ENCODE peak calls at places on chromosome 7, in nine cellular contexts. O, Y, C, B, I, F, W, A and R are unnamed samples.

GRCh38 chr7:130910949-130911944 is 177.2 kb upstream of the KLF14 start:
- DNase-seq in A (no peak), W (no peak), I (no peak), C (no peak), B (peak; percentile 73), Y (no peak), O (no peak), F (no peak), R (peak; percentile 79)

GRCh38 chr7:157490465-157490912 is 153.7 kb downstream of the DNAJB6 start:
- DNase-seq in C (peak; percentile 46), F (peak; percentile 51), W (no peak), B (peak; percentile 91), Y (no peak), A (no peak), O (no peak), I (no peak), R (peak; percentile 45)

GRCh38 chr7:16851829-16852228 is 30.0 kb downstream of the AGR3 start:
- DNase-seq in C (no peak), I (no peak), O (no peak), B (no peak), A (no peak), F (no peak), Y (no peak), W (no peak), R (no peak)

GRCh38 chr7:137882261-137882668 is 35.5 kb upstream of the DGKI start:
- DNase-seq in C (no peak), I (no peak), F (peak; percentile 83), W (no peak), A (no peak), B (peak; percentile 100), Y (peak; percentile 77), O (no peak), R (peak; percentile 100)

GRCh38 chr7:158443688-158444483 is 143.7 kb downstream of the PTPRN2 start:
- DNase-seq in A (no peak), I (no peak), C (peak; percentile 84), W (no peak), F (no peak), Y (no peak), B (no peak), O (no peak), R (no peak)

GRCh38 chr7:50775826-50776225 is 6.9 kb downstream of the GRB10 start:
- DNase-seq in B (no peak), W (no peak), I (no peak), C (no peak), A (no peak), O (no peak), Y (no peak), F (no peak), R (no peak)

GRCh38 chr7:150372271-150373048 is 3.8 kb downstream of the REPIN1 start:
- DNase-seq in A (peak; percentile 69), I (no peak), B (no peak), Y (no peak), O (no peak), F (no peak), C (no peak), W (no peak), R (no peak)

GRCh38 chr7:68243128-68243527 is 1246.5 kb downstream of the TYW1 start:
- DNase-seq in C (no peak), W (no peak), O (no peak), F (no peak), A (no peak), I (no peak), Y (no peak), B (no peak), R (no peak)

GRCh38 chr7:41491752-41492405 is 211.0 kb downstream of the INHBA start:
- DNase-seq in Y (no peak), W (no peak), C (no peak), A (no peak), O (no peak), F (no peak), I (no peak), B (no peak), R (peak; percentile 49)

GRCh38 chr7:74272305-74273038 is 16.7 kb upstream of the CLIP2 start:
- DNase-seq in W (peak; percentile 30), C (peak; percentile 95), A (peak; percentile 69), I (no peak), B (peak; percentile 96), Y (peak; percentile 89), O (peak; percentile 76), F (peak; percentile 99), R (peak; percentile 97)

GRCh38 chr7:149621776-149622175 is 124.2 kb upstream of the ZNF746 start:
- DNase-seq in C (no peak), W (no peak), O (no peak), F (peak; percentile 47), I (no peak), A (no peak), Y (no peak), B (no peak), R (no peak)

GRCh38 chr7:8638076-8638475 is 204.7 kb downstream of the NXPH1 start:
- DNase-seq in Y (no peak), B (no peak), F (no peak), C (no peak), W (no peak), I (no peak), A (peak; percentile 8), O (no peak), R (peak; percentile 7)

GRCh38 chr7:99679032-99679399 is 780 bp downstream of the CYP3A5 start:
- DNase-seq in F (no peak), I (no peak), A (peak; percentile 65), W (no peak), B (no peak), C (no peak), Y (no peak), O (no peak), R (peak; percentile 17)

GRCh38 chr7:45238806-45239205 is 81.2 kb downstream of the RAMP3 start:
- DNase-seq in I (no peak), B (no peak), C (no peak), W (no peak), A (no peak), F (no peak), O (no peak), Y (no peak), R (no peak)

GRCh38 chr7:70719120-70719519 is 412.8 kb upstream of the GALNT17 start:
- DNase-seq in A (no peak), Y (no peak), W (no peak), C (no peak), F (no peak), I (no peak), O (no peak), B (no peak), R (no peak)

GRCh38 chr7:111089822-111090426 is 1.0 kb upstream of the LRRN3 start:
- DNase-seq in W (no peak), B (no peak), C (no peak), I (no peak), F (peak; percentile 61), O (no peak), Y (no peak), A (no peak), R (peak; percentile 44)

GRCh38 chr7:156680281-156680680 is 39.7 kb downstream of the RNF32 start:
- DNase-seq in C (no peak), I (no peak), A (no peak), F (no peak), W (no peak), Y (no peak), B (peak; percentile 78), O (no peak), R (peak; percentile 78)

GRCh38 chr7:99365318-99366141 is 9.0 kb upstream of the ARPC1B start:
- DNase-seq in O (peak; percentile 25), W (peak; percentile 48), I (no peak), F (peak; percentile 50), B (no peak), C (no peak), A (peak; percentile 80), Y (peak; percentile 78), R (no peak)

GRCh38 chr7:70193514-70193913 is 595.2 kb downstream of the AUTS2 start:
- DNase-seq in Y (no peak), A (peak; percentile 11), C (no peak), B (peak; percentile 23), F (peak; percentile 39), W (no peak), I (no peak), O (no peak), R (peak; percentile 38)

GRCh38 chr7:786472-787255 is 45.6 kb upstream of the SUN1 start:
- DNase-seq in O (peak; percentile 84), C (peak; percentile 93), F (peak; percentile 68), I (peak; percentile 66), A (peak; percentile 84), W (peak; percentile 82), Y (peak; percentile 90), B (no peak), R (peak; percentile 34)
- TF ChIP-seq CTCF in O (peak; percentile 37), C (peak; percentile 77), F (peak; percentile 85), I (peak; percentile 73), A (peak; percentile 89), W (peak; percentile 68), Y (peak; percentile 69), B (peak; percentile 64), R (peak; percentile 94)

GRCh38 chr7:118731854-118732253 is 507.4 kb downstream of the ANKRD7 start:
- DNase-seq in C (no peak), I (no peak), O (no peak), W (no peak), B (no peak), A (no peak), F (peak; percentile 5), Y (no peak), R (no peak)
- TF ChIP-seq CTCF in C (no peak), I (no peak), O (no peak), W (no peak), B (no peak), A (no peak), F (no peak), Y (no peak), R (no peak)

GRCh38 chr7:55365680-55366460 is 733 bp downstream of the LANCL2 start:
- DNase-seq in I (peak; percentile 89), Y (peak; percentile 95), F (peak; percentile 99), W (peak; percentile 93), C (peak; percentile 98), O (peak; percentile 95), B (peak; percentile 96), A (peak; percentile 96), R (peak; percentile 98)
- TF ChIP-seq CTCF in I (peak; percentile 40), Y (peak; percentile 38), F (peak; percentile 25), W (no peak), C (peak; percentile 45), O (peak; percentile 16), B (no peak), A (peak; percentile 27), R (peak; percentile 20)

GRCh38 chr7:124155400-124156022 is 122.6 kb upstream of the TMEM229A start:
- DNase-seq in I (no peak), W (no peak), B (no peak), A (no peak), F (peak; percentile 15), Y (no peak), O (no peak), C (no peak), R (peak; percentile 3)

DNA sequence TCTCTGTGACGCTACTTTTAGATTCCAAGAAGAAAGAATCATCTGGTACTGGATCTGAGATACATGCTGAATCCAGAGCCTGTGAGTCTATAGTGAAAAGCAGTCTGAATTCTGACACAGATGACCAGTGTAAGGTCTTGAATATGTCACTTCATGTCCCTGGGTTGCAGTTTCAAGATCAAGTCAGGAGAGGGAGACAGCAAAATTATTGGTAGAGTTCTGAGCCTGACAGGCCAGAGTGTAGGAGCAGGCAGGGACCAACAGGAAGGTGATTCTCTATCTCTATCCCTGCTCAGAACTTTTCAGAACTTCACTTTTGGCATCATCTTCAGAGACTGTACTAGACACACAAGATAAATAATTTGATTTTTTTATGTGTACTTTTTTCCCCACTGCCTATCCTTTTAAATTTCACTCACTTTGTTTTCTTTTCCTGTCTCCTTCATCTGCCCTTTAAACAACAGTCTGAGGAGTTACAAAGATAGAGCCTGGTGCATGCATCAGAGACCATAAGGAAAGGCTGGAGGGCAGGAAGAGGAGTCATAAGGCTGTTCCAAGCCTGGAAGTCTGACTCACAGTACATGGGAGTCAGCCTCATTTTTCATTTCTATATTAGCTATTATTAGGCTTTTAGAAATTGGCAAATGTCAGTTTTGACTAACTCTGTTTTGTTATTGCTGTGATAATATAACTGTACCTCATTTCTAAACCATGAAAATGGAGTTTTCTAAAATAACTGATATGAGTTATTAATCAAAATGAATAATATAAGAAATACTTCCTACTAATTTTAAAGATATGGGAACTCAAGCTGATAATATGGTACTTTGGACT is 120.2 kb upstream of the TMEM229A start:
- DNase-seq in C (no peak), F (peak; percentile 39), W (peak; percentile 21), O (no peak), A (no peak), B (peak; percentile 23), Y (no peak), I (peak; percentile 36), R (peak; percentile 29)
- TF ChIP-seq CTCF in C (peak; percentile 59), F (peak; percentile 31), W (peak; percentile 51), O (no peak), A (peak; percentile 25), B (peak; percentile 34), Y (no peak), I (peak; percentile 66), R (peak; percentile 50)